ENCODE peak calls at places on chromosomes 6 and 20, in five cellular contexts. I, O, Y, E and B are unnamed samples.

GRCh38 chr6:127879685-127880084 is 21.2 kb downstream of the THEMIS start:
- DNase-seq in I (no peak), O (peak; percentile 21), Y (no peak), E (no peak), B (peak; percentile 56)

GRCh38 chr6:155580904-155581303 is 125.3 kb upstream of the NOX3 start:
- DNase-seq in I (no peak), O (no peak), Y (no peak), E (no peak), B (no peak)

GRCh38 chr20:12180107-12180661 is 262.5 kb downstream of the BTBD3 start:
- DNase-seq in I (no peak), O (no peak), Y (no peak), E (no peak), B (no peak)

GRCh38 chr20:8579060-8579459 is 447.0 kb downstream of the PLCB1 start:
- DNase-seq in I (no peak), O (no peak), Y (no peak), E (no peak), B (no peak)

GRCh38 chr20:36408219-36408618 is 102.1 kb downstream of the DLGAP4 start:
- DNase-seq in I (peak; percentile 35), O (peak; percentile 62), Y (no peak), E (peak; percentile 67), B (peak; percentile 40)

GRCh38 chr20:4925842-4926530 is 75.3 kb downstream of the SLC23A2 start:
- DNase-seq in I (no peak), O (peak; percentile 87), Y (no peak), E (no peak), B (peak; percentile 19)

GRCh38 chr6:44489912-44490604 is 102.6 kb downstream of the CDC5L start:
- DNase-seq in I (no peak), O (peak; percentile 96), Y (no peak), E (peak; percentile 94), B (peak; percentile 97)

GRCh38 chr6:48835421-48835958 is 627.6 kb downstream of the MMUT start:
- DNase-seq in I (no peak), O (peak; percentile 61), Y (no peak), E (no peak), B (peak; percentile 31)

GRCh38 chr6:27608916-27609883 is 136.3 kb upstream of the ZNF184 start:
- DNase-seq in I (no peak), O (peak; percentile 81), Y (peak; percentile 25), E (peak; percentile 90), B (peak; percentile 75)

GRCh38 chr6:30322527-30323501 is 3.9 kb upstream of the TRIM39 start:
- DNase-seq in I (no peak), O (peak; percentile 46), Y (no peak), E (peak; percentile 23), B (peak; percentile 49)

GRCh38 chr6:84462697-84463096 is 235.3 kb upstream of the CEP162 start:
- DNase-seq in I (no peak), O (peak; percentile 79), Y (no peak), E (no peak), B (peak; percentile 76)

GRCh38 chr20:37411408-37412306 is 65.7 kb downstream of the SRC start:
- DNase-seq in I (no peak), O (peak; percentile 11), Y (no peak), E (no peak), B (no peak)